ENCODE peak calls at places on chromosomes 2 and 18, in ten cellular contexts. One of them, this sample, is unnamed.

GRCh38 chr2:134462791-134463725 is 209.2 kb downstream of the MGAT5 start:
- DNase-seq in endothelial cell of umbilical vein: no peak
- DNase-seq in H7: no peak
- DNase-seq in WERI-Rb-1: no peak
- DNase-seq in small intestine: no peak
- DNase-seq in astrocyte of the spinal cord: no peak
- DNase-seq in BJ: no peak
- DNase-seq in AG09309: no peak
- DNase-seq in heart right ventricle: no peak
- DNase-seq in dorsolateral prefrontal cortex: no peak
- DNase-seq in this sample: no peak

GRCh38 chr2:215881582-215881981 is 131.8 kb downstream of the MREG start:
- DNase-seq in endothelial cell of umbilical vein: no peak
- DNase-seq in H7: no peak
- DNase-seq in WERI-Rb-1: no peak
- DNase-seq in small intestine: no peak
- DNase-seq in astrocyte of the spinal cord: no peak
- DNase-seq in BJ: no peak
- DNase-seq in AG09309: no peak
- DNase-seq in heart right ventricle: no peak
- DNase-seq in dorsolateral prefrontal cortex: no peak
- DNase-seq in this sample: no peak

GRCh38 chr2:240127911-240128607 is 8.0 kb downstream of the COPS9 start:
- DNase-seq in endothelial cell of umbilical vein: no peak
- DNase-seq in H7: no peak
- DNase-seq in WERI-Rb-1: no peak
- DNase-seq in small intestine: no peak
- DNase-seq in astrocyte of the spinal cord: no peak
- DNase-seq in BJ: no peak
- DNase-seq in AG09309: no peak
- DNase-seq in heart right ventricle: no peak
- DNase-seq in dorsolateral prefrontal cortex: no peak
- DNase-seq in this sample: peak; percentile 66

GRCh38 chr2:29115797-29116781 is 874 bp downstream of the CLIP4 start:
- DNase-seq in endothelial cell of umbilical vein: peak; percentile 68
- DNase-seq in H7: peak; percentile 65
- DNase-seq in WERI-Rb-1: peak; percentile 27
- DNase-seq in small intestine: peak; percentile 65
- DNase-seq in astrocyte of the spinal cord: peak; percentile 74
- DNase-seq in BJ: peak; percentile 76
- DNase-seq in AG09309: peak; percentile 45
- DNase-seq in heart right ventricle: peak; percentile 54
- DNase-seq in dorsolateral prefrontal cortex: peak; percentile 71
- DNase-seq in this sample: peak; percentile 82

GRCh38 chr2:213119061-213119809 is 32.2 kb downstream of the IKZF2 start:
- DNase-seq in endothelial cell of umbilical vein: no peak
- DNase-seq in H7: no peak
- DNase-seq in WERI-Rb-1: no peak
- DNase-seq in small intestine: no peak
- DNase-seq in astrocyte of the spinal cord: peak; percentile 88
- DNase-seq in BJ: peak; percentile 65
- DNase-seq in AG09309: peak; percentile 55
- DNase-seq in heart right ventricle: no peak
- DNase-seq in dorsolateral prefrontal cortex: no peak
- DNase-seq in this sample: no peak

GRCh38 chr2:224871813-224872212 is 155.6 kb upstream of the CCDC195 start:
- DNase-seq in endothelial cell of umbilical vein: no peak
- DNase-seq in H7: no peak
- DNase-seq in WERI-Rb-1: no peak
- DNase-seq in small intestine: no peak
- DNase-seq in astrocyte of the spinal cord: no peak
- DNase-seq in BJ: no peak
- DNase-seq in AG09309: no peak
- DNase-seq in heart right ventricle: no peak
- DNase-seq in dorsolateral prefrontal cortex: no peak
- DNase-seq in this sample: no peak

GRCh38 chr2:166468124-166469024 is 25.7 kb downstream of the SCN7A start:
- DNase-seq in endothelial cell of umbilical vein: no peak
- DNase-seq in H7: no peak
- DNase-seq in WERI-Rb-1: no peak
- DNase-seq in small intestine: no peak
- DNase-seq in astrocyte of the spinal cord: no peak
- DNase-seq in BJ: no peak
- DNase-seq in AG09309: no peak
- DNase-seq in heart right ventricle: no peak
- DNase-seq in dorsolateral prefrontal cortex: no peak
- DNase-seq in this sample: no peak

GRCh38 chr18:80070825-80071224 is 36.6 kb downstream of the RBFA start:
- DNase-seq in endothelial cell of umbilical vein: no peak
- DNase-seq in H7: peak; percentile 67
- DNase-seq in WERI-Rb-1: no peak
- DNase-seq in small intestine: no peak
- DNase-seq in astrocyte of the spinal cord: no peak
- DNase-seq in BJ: no peak
- DNase-seq in AG09309: no peak
- DNase-seq in heart right ventricle: no peak
- DNase-seq in dorsolateral prefrontal cortex: no peak
- DNase-seq in this sample: no peak

GRCh38 chr2:128291161-128291843 is 27.4 kb downstream of the HS6ST1 start:
- DNase-seq in endothelial cell of umbilical vein: no peak
- DNase-seq in H7: no peak
- DNase-seq in WERI-Rb-1: no peak
- DNase-seq in small intestine: no peak
- DNase-seq in astrocyte of the spinal cord: no peak
- DNase-seq in BJ: no peak
- DNase-seq in AG09309: no peak
- DNase-seq in heart right ventricle: no peak
- DNase-seq in dorsolateral prefrontal cortex: no peak
- DNase-seq in this sample: no peak

GRCh38 chr2:96527990-96528679 is 8.4 kb upstream of the ARID5A start:
- DNase-seq in endothelial cell of umbilical vein: peak; percentile 75
- DNase-seq in H7: peak; percentile 29
- DNase-seq in WERI-Rb-1: no peak
- DNase-seq in small intestine: no peak
- DNase-seq in astrocyte of the spinal cord: no peak
- DNase-seq in BJ: no peak
- DNase-seq in AG09309: no peak
- DNase-seq in heart right ventricle: peak; percentile 67
- DNase-seq in dorsolateral prefrontal cortex: no peak
- DNase-seq in this sample: peak; percentile 93

GRCh38 chr2:102421890-102422759 is 835 bp upstream of the IL18RAP start:
- DNase-seq in endothelial cell of umbilical vein: no peak
- DNase-seq in H7: no peak
- DNase-seq in WERI-Rb-1: no peak
- DNase-seq in small intestine: no peak
- DNase-seq in astrocyte of the spinal cord: no peak
- DNase-seq in BJ: no peak
- DNase-seq in AG09309: no peak
- DNase-seq in heart right ventricle: no peak
- DNase-seq in dorsolateral prefrontal cortex: no peak
- DNase-seq in this sample: no peak

GRCh38 chr2:102418421-102418961 is 4.5 kb upstream of the IL18RAP start:
- DNase-seq in endothelial cell of umbilical vein: no peak
- DNase-seq in H7: no peak
- DNase-seq in WERI-Rb-1: no peak
- DNase-seq in small intestine: peak; percentile 57
- DNase-seq in astrocyte of the spinal cord: peak; percentile 16
- DNase-seq in BJ: no peak
- DNase-seq in AG09309: no peak
- DNase-seq in heart right ventricle: no peak
- DNase-seq in dorsolateral prefrontal cortex: no peak
- DNase-seq in this sample: no peak

GRCh38 chr2:102420290-102420689 is 2.7 kb upstream of the IL18RAP start:
- DNase-seq in endothelial cell of umbilical vein: no peak
- DNase-seq in H7: no peak
- DNase-seq in WERI-Rb-1: no peak
- DNase-seq in small intestine: no peak
- DNase-seq in astrocyte of the spinal cord: no peak
- DNase-seq in BJ: no peak
- DNase-seq in AG09309: no peak
- DNase-seq in heart right ventricle: no peak
- DNase-seq in dorsolateral prefrontal cortex: no peak
- DNase-seq in this sample: no peak

GRCh38 chr2:102422910-102423309 is at the start of gene IL18RAP:
- DNase-seq in endothelial cell of umbilical vein: no peak
- DNase-seq in H7: no peak
- DNase-seq in WERI-Rb-1: no peak
- DNase-seq in small intestine: no peak
- DNase-seq in astrocyte of the spinal cord: no peak
- DNase-seq in BJ: no peak
- DNase-seq in AG09309: no peak
- DNase-seq in heart right ventricle: no peak
- DNase-seq in dorsolateral prefrontal cortex: no peak
- DNase-seq in this sample: no peak

GRCh38 chr2:102417946-102418345 is 5.0 kb upstream of the IL18RAP start:
- DNase-seq in endothelial cell of umbilical vein: no peak
- DNase-seq in H7: no peak
- DNase-seq in WERI-Rb-1: no peak
- DNase-seq in small intestine: no peak
- DNase-seq in astrocyte of the spinal cord: no peak
- DNase-seq in BJ: no peak
- DNase-seq in AG09309: no peak
- DNase-seq in heart right ventricle: no peak
- DNase-seq in dorsolateral prefrontal cortex: no peak
- DNase-seq in this sample: no peak
- H3K4me3 ChIP-seq in endothelial cell of umbilical vein: no peak overlapping the region
- H3K4me3 ChIP-seq in H7: no peak overlapping the region
- H3K4me3 ChIP-seq in WERI-Rb-1: no peak overlapping the region
- H3K4me3 ChIP-seq in small intestine: no peak overlapping the region
- H3K4me3 ChIP-seq in astrocyte of the spinal cord: no peak overlapping the region
- H3K4me3 ChIP-seq in BJ: no peak overlapping the region
- H3K4me3 ChIP-seq in AG09309: no peak overlapping the region
- H3K4me3 ChIP-seq in heart right ventricle: no peak overlapping the region
- H3K4me3 ChIP-seq in dorsolateral prefrontal cortex: no peak overlapping the region
- H3K4me3 ChIP-seq in this sample: no peak overlapping the region

GRCh38 chr2:30240162-30240696 is 8.9 kb downstream of the LBH start:
- DNase-seq in endothelial cell of umbilical vein: no peak
- DNase-seq in H7: no peak
- DNase-seq in WERI-Rb-1: no peak
- DNase-seq in small intestine: no peak
- DNase-seq in astrocyte of the spinal cord: no peak
- DNase-seq in BJ: no peak
- DNase-seq in AG09309: no peak
- DNase-seq in heart right ventricle: no peak
- DNase-seq in dorsolateral prefrontal cortex: no peak
- DNase-seq in this sample: no peak
- H3K4me3 ChIP-seq in endothelial cell of umbilical vein: no peak overlapping the region
- H3K4me3 ChIP-seq in H7: no peak overlapping the region
- H3K4me3 ChIP-seq in WERI-Rb-1: no peak overlapping the region
- H3K4me3 ChIP-seq in small intestine: no peak overlapping the region
- H3K4me3 ChIP-seq in astrocyte of the spinal cord: no peak overlapping the region
- H3K4me3 ChIP-seq in BJ: no peak overlapping the region
- H3K4me3 ChIP-seq in AG09309: no peak overlapping the region
- H3K4me3 ChIP-seq in heart right ventricle: no peak overlapping the region
- H3K4me3 ChIP-seq in dorsolateral prefrontal cortex: no peak overlapping the region
- H3K4me3 ChIP-seq in this sample: no peak overlapping the region

GRCh38 chr2:226742346-226742745 is 57.3 kb downstream of the IRS1 start:
- DNase-seq in endothelial cell of umbilical vein: no peak
- DNase-seq in H7: no peak
- DNase-seq in WERI-Rb-1: no peak
- DNase-seq in small intestine: no peak
- DNase-seq in astrocyte of the spinal cord: peak; percentile 72
- DNase-seq in BJ: no peak
- DNase-seq in AG09309: no peak
- DNase-seq in heart right ventricle: peak; percentile 23
- DNase-seq in dorsolateral prefrontal cortex: peak; percentile 53
- DNase-seq in this sample: no peak
- H3K4me3 ChIP-seq in endothelial cell of umbilical vein: no peak overlapping the region
- H3K4me3 ChIP-seq in H7: no peak overlapping the region
- H3K4me3 ChIP-seq in WERI-Rb-1: no peak overlapping the region
- H3K4me3 ChIP-seq in small intestine: no peak overlapping the region
- H3K4me3 ChIP-seq in astrocyte of the spinal cord: no peak overlapping the region
- H3K4me3 ChIP-seq in BJ: no peak overlapping the region
- H3K4me3 ChIP-seq in AG09309: no peak overlapping the region
- H3K4me3 ChIP-seq in heart right ventricle: no peak overlapping the region
- H3K4me3 ChIP-seq in dorsolateral prefrontal cortex: no peak overlapping the region
- H3K4me3 ChIP-seq in this sample: no peak overlapping the region

GRCh38 chr2:10912076-10912731 is 470 bp downstream of the KCNF1 start:
- DNase-seq in endothelial cell of umbilical vein: no peak
- DNase-seq in H7: peak; percentile 81
- DNase-seq in WERI-Rb-1: no peak
- DNase-seq in small intestine: no peak
- DNase-seq in astrocyte of the spinal cord: no peak
- DNase-seq in BJ: no peak
- DNase-seq in AG09309: no peak
- DNase-seq in heart right ventricle: no peak
- DNase-seq in dorsolateral prefrontal cortex: no peak
- DNase-seq in this sample: no peak

GRCh38 chr2:10915236-10915635 is 3.5 kb downstream of the KCNF1 start:
- DNase-seq in endothelial cell of umbilical vein: no peak
- DNase-seq in H7: no peak
- DNase-seq in WERI-Rb-1: no peak
- DNase-seq in small intestine: no peak
- DNase-seq in astrocyte of the spinal cord: no peak
- DNase-seq in BJ: no peak
- DNase-seq in AG09309: no peak
- DNase-seq in heart right ventricle: no peak
- DNase-seq in dorsolateral prefrontal cortex: peak; percentile 31
- DNase-seq in this sample: no peak

GRCh38 chr2:10912796-10913445 is 1.2 kb downstream of the KCNF1 start:
- DNase-seq in endothelial cell of umbilical vein: no peak
- DNase-seq in H7: no peak
- DNase-seq in WERI-Rb-1: no peak
- DNase-seq in small intestine: no peak
- DNase-seq in astrocyte of the spinal cord: no peak
- DNase-seq in BJ: no peak
- DNase-seq in AG09309: no peak
- DNase-seq in heart right ventricle: no peak
- DNase-seq in dorsolateral prefrontal cortex: no peak
- DNase-seq in this sample: no peak

GRCh38 chr2:10914272-10914693 is 2.5 kb downstream of the KCNF1 start:
- DNase-seq in endothelial cell of umbilical vein: no peak
- DNase-seq in H7: peak; percentile 89
- DNase-seq in WERI-Rb-1: no peak
- DNase-seq in small intestine: peak; percentile 44
- DNase-seq in astrocyte of the spinal cord: no peak
- DNase-seq in BJ: no peak
- DNase-seq in AG09309: no peak
- DNase-seq in heart right ventricle: no peak
- DNase-seq in dorsolateral prefrontal cortex: peak; percentile 46
- DNase-seq in this sample: no peak

GRCh38 chr2:10913501-10914271 is 2.0 kb downstream of the KCNF1 start:
- DNase-seq in endothelial cell of umbilical vein: no peak
- DNase-seq in H7: peak; percentile 56
- DNase-seq in WERI-Rb-1: no peak
- DNase-seq in small intestine: no peak
- DNase-seq in astrocyte of the spinal cord: no peak
- DNase-seq in BJ: no peak
- DNase-seq in AG09309: no peak
- DNase-seq in heart right ventricle: no peak
- DNase-seq in dorsolateral prefrontal cortex: no peak
- DNase-seq in this sample: no peak
- H3K4me3 ChIP-seq in endothelial cell of umbilical vein: no peak overlapping the region
- H3K4me3 ChIP-seq in H7: no peak overlapping the region
- H3K4me3 ChIP-seq in WERI-Rb-1: no peak overlapping the region
- H3K4me3 ChIP-seq in small intestine: no peak overlapping the region
- H3K4me3 ChIP-seq in astrocyte of the spinal cord: no peak overlapping the region
- H3K4me3 ChIP-seq in BJ: no peak overlapping the region
- H3K4me3 ChIP-seq in AG09309: no peak overlapping the region
- H3K4me3 ChIP-seq in heart right ventricle: no peak overlapping the region
- H3K4me3 ChIP-seq in dorsolateral prefrontal cortex: peak overlapping the region; percentile 55
- H3K4me3 ChIP-seq in this sample: no peak overlapping the region

This sample was measured in aorta.